ENCODE peak calls at places on chromosomes 12 and 14, in five cellular contexts. Z, O, A, I and E are unnamed samples.
A peak's percentile ranks its signal among the peaks of the same experiment; 100 is the strongest.

GRCh38 chr14:100828448-100828834 is 2.5 kb downstream of the MEG3 start:
- DNase-seq in I (no peak), Z (no peak), O (no peak), A (no peak), E (no peak)

GRCh38 chr12:70812124-70812523 is 108.4 kb downstream of the PTPRR start:
- DNase-seq in I (no peak), A (no peak), O (no peak), Z (no peak), E (peak; percentile 28)

GRCh38 chr12:1445807-1446206 is 148.6 kb downstream of the FBXL14 start:
- DNase-seq in O (no peak), A (no peak), I (no peak), Z (no peak), E (no peak)

GRCh38 chr12:40792792-40793386 is 100.7 kb downstream of the CNTN1 start:
- DNase-seq in Z (no peak), O (no peak), I (no peak), A (no peak), E (no peak)

GRCh38 chr12:26636710-26637328 is 196.2 kb downstream of the ITPR2 start:
- DNase-seq in O (no peak), Z (no peak), A (no peak), I (peak; percentile 37), E (peak; percentile 48)

GRCh38 chr14:50020184-50020583 is 96.2 kb downstream of the VCPKMT start:
- DNase-seq in Z (no peak), O (no peak), A (no peak), I (no peak), E (no peak)

GRCh38 chr14:102197317-102197850 is 57.7 kb downstream of the WDR20 start:
- DNase-seq in O (no peak), A (no peak), I (no peak), Z (no peak), E (no peak)

GRCh38 chr14:81363746-81364400 is 36.3 kb downstream of the STON2 start:
- DNase-seq in A (no peak), I (no peak), O (no peak), Z (no peak), E (no peak)

GRCh38 chr12:59672273-59672672 is 76.4 kb downstream of the SLC16A7 start:
- DNase-seq in Z (no peak), I (no peak), A (no peak), O (no peak), E (no peak)

GRCh38 chr12:30930238-30931010 is 3.9 kb downstream of the TSPAN11 start:
- DNase-seq in Z (no peak), A (no peak), O (no peak), I (no peak), E (no peak)

GRCh38 chr12:88597361-88597760 is 17.1 kb upstream of the KITLG start:
- DNase-seq in Z (no peak), I (no peak), O (no peak), A (no peak), E (no peak)

GRCh38 chr12:65867428-65867827 is 43.1 kb downstream of the HMGA2 start:
- DNase-seq in I (no peak), Z (no peak), O (no peak), A (no peak), E (no peak)

GRCh38 chr12:64103821-64104220 is 118.3 kb downstream of the KICS2 start:
- DNase-seq in A (no peak), I (no peak), Z (no peak), O (no peak), E (no peak)

GRCh38 chr14:96705422-96706092 is 91.6 kb upstream of the VRK1 start:
- DNase-seq in I (no peak), A (no peak), O (no peak), Z (no peak), E (no peak)

GRCh38 chr14:66398437-66398836 is 87.7 kb upstream of the CCDC196 start:
- DNase-seq in O (no peak), Z (no peak), A (no peak), I (no peak), E (no peak)
- TF ChIP-seq CTCF in O (no peak), Z (no peak), A (no peak), I (no peak), E (no peak)

DNA sequence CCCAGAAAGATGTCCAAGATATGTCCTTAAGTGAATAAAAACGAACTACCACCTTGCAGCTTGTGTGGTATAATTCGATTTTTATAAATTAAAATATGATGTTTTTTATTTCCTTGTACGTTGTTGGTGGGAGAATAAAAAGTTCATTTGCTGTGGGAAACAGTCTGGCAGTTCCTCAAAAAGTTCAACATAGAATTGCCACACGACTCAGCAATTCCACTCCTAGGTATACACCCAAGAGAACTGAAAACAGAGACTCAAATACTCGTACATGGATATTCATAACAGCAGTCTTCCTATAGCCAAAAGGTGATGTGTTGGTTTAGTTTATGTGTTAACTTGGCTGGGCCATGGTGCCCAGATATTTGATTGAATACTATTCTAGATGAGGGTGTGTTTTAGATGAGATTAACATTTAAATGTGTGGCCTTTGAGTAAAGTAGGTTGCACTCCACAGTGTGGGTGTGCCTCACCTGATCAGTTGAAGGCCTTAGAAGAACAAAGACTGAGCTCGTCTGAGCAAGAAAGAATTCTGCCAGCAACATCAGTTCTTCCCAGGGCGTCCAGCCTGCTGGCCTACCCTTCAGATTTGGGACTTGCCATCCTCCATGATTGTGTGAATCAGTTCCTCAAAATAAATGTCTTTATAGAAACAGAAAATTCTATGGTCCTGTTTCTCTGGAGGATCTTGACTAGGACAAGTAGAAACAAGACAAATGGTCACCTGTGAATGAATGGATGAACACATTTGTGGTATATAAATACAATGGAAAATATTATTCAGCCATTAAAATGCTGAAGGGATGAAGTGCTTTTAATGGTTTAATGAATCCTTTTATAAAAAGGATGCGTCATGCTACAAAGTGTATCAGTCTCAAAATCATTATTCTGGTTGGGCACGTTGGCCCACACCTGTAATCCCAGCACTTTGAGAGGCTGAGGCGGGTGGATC is 5.1 kb upstream of the DENR start:
- DNase-seq in O (no peak), Z (no peak), I (no peak), A (no peak), E (no peak)
- TF ChIP-seq CTCF in O (no peak), Z (no peak), I (no peak), A (no peak), E (no peak)

DNA sequence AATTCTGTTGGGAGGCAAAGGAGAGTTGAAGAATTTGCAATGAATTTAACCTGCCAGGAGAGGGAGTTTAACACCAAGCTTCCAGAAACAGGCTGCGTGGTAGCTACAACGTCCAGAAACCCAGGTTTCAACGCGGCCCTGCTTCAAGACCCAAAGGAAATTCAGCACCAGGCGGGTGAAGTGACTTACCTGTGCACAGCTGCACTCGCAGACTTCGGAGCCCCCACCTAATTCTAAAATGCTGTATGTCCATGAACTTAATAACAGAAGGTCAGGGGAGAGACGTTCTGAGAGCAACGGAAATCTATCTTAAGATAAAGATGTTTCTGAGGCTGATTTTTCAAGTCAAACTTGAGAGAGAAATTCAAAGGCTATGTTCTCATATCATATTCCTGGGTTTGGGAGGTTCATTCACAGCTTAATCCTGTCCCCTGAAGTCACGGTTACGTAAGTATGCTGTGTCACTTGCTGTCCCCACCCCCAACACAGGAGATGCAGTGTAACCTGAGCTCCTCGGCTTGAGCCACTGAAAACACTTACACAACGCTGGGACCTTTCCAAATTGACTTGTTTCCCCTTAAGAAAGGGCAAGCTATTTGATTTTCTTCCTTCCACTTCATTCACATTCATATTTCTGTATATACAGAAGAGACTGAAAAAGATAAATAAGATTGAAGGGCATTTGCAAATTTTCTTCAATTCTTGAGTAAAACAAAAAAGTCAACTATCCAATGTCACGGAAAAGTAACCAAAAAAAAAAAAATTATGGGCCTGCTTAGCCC is 22.7 kb downstream of the CLIP1 start:
- DNase-seq in I (peak; percentile 80), O (peak; percentile 26), A (peak; percentile 60), Z (peak; percentile 48), E (peak; percentile 60)
- TF ChIP-seq CTCF in I (peak; percentile 63), O (peak; percentile 47), A (peak; percentile 72), Z (peak; percentile 79), E (peak; percentile 79)

DNA sequence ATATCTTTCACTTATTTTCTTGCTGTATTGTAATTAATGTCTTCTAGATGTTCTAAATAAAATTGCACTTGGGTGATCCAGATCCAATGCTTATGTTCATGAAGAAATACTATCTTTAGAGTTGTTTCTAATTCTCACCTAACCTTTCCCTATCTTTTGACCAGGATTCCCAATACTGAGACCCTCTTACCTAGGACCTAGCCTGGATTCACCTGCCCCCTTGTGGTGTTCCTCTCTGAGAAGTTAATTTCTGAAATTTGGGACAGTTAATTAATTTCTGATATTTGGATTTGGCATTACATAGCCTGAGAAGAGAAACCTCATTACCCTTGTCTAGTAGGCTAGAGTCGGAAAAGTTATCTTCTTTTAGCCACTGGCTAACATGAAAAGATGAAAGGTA is 29.5 kb downstream of the FOXA1 start:
- DNase-seq in Z (no peak), O (no peak), A (no peak), I (no peak), E (no peak)
- TF ChIP-seq CTCF in Z (no peak), O (no peak), A (peak; percentile 60), I (peak; percentile 11), E (peak; percentile 68)

GRCh38 chr14:54642950-54643695 is 76.2 kb downstream of the SAMD4A start:
- DNase-seq in O (no peak), Z (no peak), I (no peak), A (peak; percentile 44), E (no peak)
- TF ChIP-seq CTCF in O (no peak), Z (no peak), I (no peak), A (peak; percentile 46), E (no peak)

GRCh38 chr14:94079891-94080605 is 954 bp downstream of the DDX24 start:
- DNase-seq in Z (no peak), O (no peak), I (no peak), A (no peak), E (no peak)
- TF ChIP-seq CTCF in Z (no peak), O (no peak), I (no peak), A (no peak), E (no peak)